ENCODE peak calls at places on chromosomes 6 and 20, in seven cellular contexts. H, Y, I, B, A, F and J are unnamed samples.

GRCh38 chr6:40336986-40337780 is 250.0 kb downstream of the LRFN2 start:
- DNase-seq in H (no peak), Y (no peak), I (no peak), B (no peak), A (no peak), F (no peak), J (no peak)

GRCh38 chr6:73969982-73970960 is 274.3 kb downstream of the CD109 start:
- DNase-seq in H (no peak), Y (no peak), I (no peak), B (peak; percentile 45), A (peak; percentile 48), F (peak; percentile 57), J (no peak)

GRCh38 chr20:8756410-8756809 is 312.5 kb upstream of the PLCB4 start:
- DNase-seq in H (no peak), Y (peak; percentile 78), I (no peak), B (peak; percentile 92), A (peak; percentile 96), F (no peak), J (peak; percentile 45)

GRCh38 chr6:15506066-15506465 is 156.8 kb downstream of the DTNBP1 start:
- DNase-seq in H (no peak), Y (no peak), I (no peak), B (no peak), A (no peak), F (no peak), J (no peak)

GRCh38 chr6:122652431-122652830 is 42.2 kb downstream of the PKIB start:
- DNase-seq in H (no peak), Y (no peak), I (no peak), B (peak; percentile 80), A (no peak), F (no peak), J (peak; percentile 21)

GRCh38 chr20:59603727-59604608 is at the start of gene PHACTR3:
- DNase-seq in H (no peak), Y (no peak), I (no peak), B (no peak), A (no peak), F (no peak), J (no peak)

GRCh38 chr20:11373391-11373790 is 544.3 kb upstream of the BTBD3 start:
- DNase-seq in H (no peak), Y (peak; percentile 24), I (no peak), B (no peak), A (no peak), F (peak; percentile 54), J (no peak)

GRCh38 chr6:125906158-125906998 is 50.2 kb upstream of the HINT3 start:
- DNase-seq in H (peak; percentile 22), Y (peak; percentile 60), I (no peak), B (no peak), A (peak; percentile 16), F (peak; percentile 34), J (no peak)

GRCh38 chr6:154440022-154440421 is 70.5 kb downstream of the CNKSR3 start:
- DNase-seq in H (no peak), Y (no peak), I (no peak), B (no peak), A (no peak), F (no peak), J (no peak)

GRCh38 chr6:34358389-34358906 is 34.0 kb downstream of the NUDT3 start:
- DNase-seq in H (no peak), Y (peak; percentile 29), I (peak; percentile 42), B (no peak), A (peak; percentile 69), F (peak; percentile 27), J (no peak)

GRCh38 chr6:169222126-169222525 is 31.5 kb downstream of the THBS2 start:
- DNase-seq in H (no peak), Y (no peak), I (no peak), B (no peak), A (no peak), F (no peak), J (no peak)

GRCh38 chr6:109091314-109092009 is 3.2 kb downstream of the SESN1 start:
- DNase-seq in H (no peak), Y (no peak), I (no peak), B (no peak), A (no peak), F (no peak), J (no peak)

GRCh38 chr6:125953502-125953875 is 3.1 kb upstream of the HINT3 start:
- DNase-seq in H (peak; percentile 57), Y (peak; percentile 51), I (no peak), B (no peak), A (no peak), F (no peak), J (no peak)

GRCh38 chr20:52936368-52936986 is 35.7 kb upstream of the TSHZ2 start:
- DNase-seq in H (no peak), Y (no peak), I (no peak), B (no peak), A (no peak), F (no peak), J (no peak)

GRCh38 chr6:47473791-47474351 is 3.7 kb upstream of the CD2AP start:
- DNase-seq in H (no peak), Y (no peak), I (no peak), B (no peak), A (no peak), F (no peak), J (no peak)

GRCh38 chr20:42914302-42914701 is 275.4 kb downstream of the PTPRT start:
- DNase-seq in H (no peak), Y (no peak), I (no peak), B (no peak), A (no peak), F (no peak), J (no peak)

GRCh38 chr6:130625825-130626500 is 201.2 kb upstream of the SMLR1 start:
- DNase-seq in H (no peak), Y (no peak), I (no peak), B (peak; percentile 74), A (peak; percentile 29), F (no peak), J (peak; percentile 38)

GRCh38 chr6:19210849-19211590 is 626.1 kb upstream of the ID4 start:
- DNase-seq in H (no peak), Y (peak; percentile 35), I (no peak), B (no peak), A (no peak), F (peak; percentile 56), J (no peak)
- TF ChIP-seq CTCF in H (no peak), Y (no peak), I (peak; percentile 35), B (no peak), A (peak; percentile 15), F (peak; percentile 15), J (peak; percentile 12)

DNA sequence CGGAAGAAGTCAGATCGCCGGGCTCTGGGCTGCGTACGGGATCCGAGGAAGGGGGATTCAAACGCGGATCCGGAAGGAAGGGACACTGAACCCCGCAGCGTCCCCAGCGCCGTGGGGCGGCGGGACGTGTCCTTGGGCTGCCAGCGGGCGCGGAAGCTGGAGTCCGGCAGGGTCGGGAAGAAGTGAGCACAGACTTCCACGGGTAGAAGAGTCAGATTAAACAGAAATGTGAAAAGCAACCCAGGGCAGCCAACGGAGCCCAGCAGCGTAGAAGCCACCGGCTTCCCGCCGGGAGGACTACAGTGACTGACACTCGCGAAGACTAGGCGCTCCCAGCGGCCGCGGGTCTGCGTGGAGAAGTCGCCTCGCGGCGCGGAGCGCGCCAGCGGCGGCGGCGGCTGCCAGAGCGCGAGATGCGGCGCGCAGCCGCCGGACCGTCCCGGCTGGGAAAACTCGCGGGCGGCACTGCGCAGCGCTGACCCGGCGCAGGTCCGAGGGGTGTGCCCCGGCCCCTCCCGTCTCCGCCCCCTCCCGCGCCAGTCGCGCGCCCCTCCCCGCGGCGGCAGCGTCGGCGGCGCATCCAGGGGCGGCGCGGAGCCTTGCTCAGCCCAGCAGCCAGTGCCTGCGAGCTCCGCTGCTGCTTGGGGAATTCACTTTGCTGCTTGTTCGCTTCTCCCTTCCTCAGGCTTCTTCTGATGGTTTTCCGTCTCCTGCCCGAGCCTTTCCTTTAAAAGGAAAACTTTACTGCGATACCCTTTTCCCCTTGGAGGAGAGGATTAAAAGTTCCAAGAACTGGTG is at the start of gene SAMD5:
- DNase-seq in H (peak; percentile 25), Y (peak; percentile 58), I (peak; percentile 35), B (peak; percentile 61), A (peak; percentile 40), F (peak; percentile 77), J (peak; percentile 61)
- H3K27me3 ChIP-seq in H (no peaks in the 10 kb centered on the region), Y (peaks cover 43% of the 10 kb centered on the region), I (no peaks in the 10 kb centered on the region), B (peaks cover 16% of the 10 kb centered on the region), A (peaks cover 2% of the 10 kb centered on the region), F (peaks cover 82% of the 10 kb centered on the region), J (peaks cover 4% of the 10 kb centered on the region)

GRCh38 chr6:140538926-140539325 is 1164.5 kb upstream of the CITED2 start:
- DNase-seq in H (no peak), Y (no peak), I (no peak), B (peak; percentile 36), A (no peak), F (no peak), J (no peak)
- TF ChIP-seq CTCF in H (no peak), Y (no peak), I (no peak), B (peak; percentile 16), A (peak; percentile 14), F (no peak), J (peak; percentile 26)

DNA sequence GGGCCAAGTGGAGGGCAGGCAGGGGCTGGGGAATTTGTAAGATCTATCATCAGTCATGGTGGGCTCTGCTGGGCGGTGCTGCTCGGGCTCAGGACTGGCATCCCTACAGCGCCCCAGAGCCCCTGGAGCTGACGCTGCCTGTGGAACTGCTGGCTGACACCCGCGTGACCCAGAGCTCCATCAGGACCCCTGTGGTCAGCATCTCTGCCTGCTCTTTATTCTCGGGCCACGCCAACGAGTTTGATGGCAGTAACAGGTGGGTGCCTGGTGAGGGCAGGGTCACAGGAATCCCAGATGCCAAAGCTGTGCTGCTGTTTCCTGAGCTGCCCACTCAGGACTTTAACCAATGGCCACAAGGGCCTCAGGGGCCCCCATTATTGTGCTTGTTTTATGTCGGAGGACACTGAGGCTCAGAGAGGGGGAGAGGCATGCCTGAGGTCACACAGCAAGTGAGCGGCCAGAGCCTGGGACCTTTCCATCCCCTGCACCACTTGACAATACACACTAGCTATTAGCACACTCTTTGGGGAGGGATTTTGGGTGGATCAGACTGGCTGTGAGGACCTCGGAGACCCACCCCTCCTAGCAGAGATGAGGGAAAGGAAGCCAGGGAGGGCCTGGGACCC is 6.3 kb downstream of the BPIFB2 start:
- DNase-seq in H (no peak), Y (no peak), I (no peak), B (no peak), A (no peak), F (no peak), J (no peak)
- H3K27me3 ChIP-seq in H (no peaks in the 10 kb centered on the region), Y (no peaks in the 10 kb centered on the region), I (no peaks in the 10 kb centered on the region), B (no peaks in the 10 kb centered on the region), A (no peaks in the 10 kb centered on the region), F (peaks cover 3% of the 10 kb centered on the region), J (peaks cover 9% of the 10 kb centered on the region)

DNA sequence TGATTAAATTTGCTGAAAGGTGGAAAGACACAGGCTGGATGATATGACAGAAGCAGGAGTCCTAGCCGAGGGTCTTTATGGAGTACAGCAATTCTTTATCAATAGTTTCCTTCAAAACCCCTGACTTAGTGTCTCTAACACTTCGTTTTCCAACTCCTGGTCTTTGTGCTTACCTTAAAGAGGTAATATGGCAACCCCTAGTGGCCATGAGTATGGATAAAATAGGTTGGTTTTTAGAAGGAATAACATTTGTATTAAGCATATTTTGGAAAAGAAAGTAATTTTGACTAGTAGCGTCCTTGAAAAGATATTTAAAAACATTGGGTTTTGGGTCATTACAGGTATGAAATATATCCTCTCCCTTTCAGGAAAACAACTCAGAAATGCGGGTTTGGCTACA is 51.9 kb downstream of the VGLL2 start:
- DNase-seq in H (no peak), Y (no peak), I (no peak), B (peak; percentile 3), A (peak; percentile 2), F (peak; percentile 31), J (no peak)
- TF ChIP-seq CTCF in H (peak; percentile 28), Y (peak; percentile 43), I (peak; percentile 29), B (peak; percentile 31), A (peak; percentile 46), F (peak; percentile 25), J (peak; percentile 73)